ENCODE peak calls at places on chromosomes 6 and 20, in four cellular contexts. B, O, H and F are unnamed samples.

GRCh38 chr6:123715243-123715863 is 78.6 kb upstream of the TRDN start:
- DNase-seq in H (peak; percentile 72), B (peak; percentile 51), O (no peak), F (peak; percentile 21)

GRCh38 chr6:74256387-74257180 is 560.6 kb downstream of the CD109 start:
- DNase-seq in H (no peak), B (no peak), O (no peak), F (no peak)

GRCh38 chr6:19834858-19835257 is 2.3 kb upstream of the ID4 start:
- DNase-seq in H (no peak), B (no peak), O (no peak), F (peak; percentile 59)

GRCh38 chr20:32227316-32227715 is 19.6 kb downstream of the POFUT1 start:
- DNase-seq in O (no peak), B (no peak), H (no peak), F (no peak)

GRCh38 chr20:46638367-46639274 is 12.6 kb downstream of the SLC13A3 start:
- DNase-seq in O (no peak), H (no peak), B (no peak), F (no peak)

GRCh38 chr6:46935687-46936086 is 13.9 kb upstream of the ADGRF5 start:
- DNase-seq in B (no peak), H (no peak), O (peak; percentile 63), F (no peak)

GRCh38 chr20:21548390-21549035 is 34.6 kb upstream of the NKX2-2 start:
- DNase-seq in B (no peak), O (no peak), H (no peak), F (no peak)

GRCh38 chr6:53359843-53360834 is 11.4 kb upstream of the ELOVL5 start:
- DNase-seq in O (peak; percentile 52), B (no peak), H (no peak), F (no peak)

GRCh38 chr6:143034689-143035334 is 25.9 kb upstream of the AIG1 start:
- DNase-seq in O (peak; percentile 60), H (no peak), B (peak; percentile 18), F (no peak)

GRCh38 chr6:89895273-89895874 is 1.1 kb downstream of the GJA10 start:
- DNase-seq in B (peak; percentile 68), H (no peak), O (no peak), F (no peak)

GRCh38 chr6:33049323-33049722 is 24.1 kb downstream of the HLA-DPA1 start:
- DNase-seq in B (no peak), H (no peak), O (no peak), F (no peak)

GRCh38 chr6:41706876-41707564 is 28.4 kb downstream of the TFEB start:
- DNase-seq in B (peak; percentile 45), O (peak; percentile 54), H (no peak), F (no peak)

GRCh38 chr6:168756009-168756634 is 315.1 kb downstream of the SMOC2 start:
- DNase-seq in H (no peak), O (no peak), B (no peak), F (no peak)

GRCh38 chr20:50399003-50399916 is 110.9 kb upstream of the PTPN1 start:
- DNase-seq in O (peak; percentile 92), H (no peak), B (no peak), F (no peak)

GRCh38 chr6:34671801-34672656 is 24.5 kb downstream of the ILRUN start:
- DNase-seq in B (peak; percentile 78), H (no peak), O (peak; percentile 63), F (no peak)

GRCh38 chr6:142842423-142843261 is 102.3 kb downstream of the HIVEP2 start:
- DNase-seq in B (peak; percentile 47), O (no peak), H (no peak), F (peak; percentile 65)

GRCh38 chr6:149871182-149871581 is 7.0 kb upstream of the LRP11 start:
- DNase-seq in O (no peak), B (no peak), H (no peak), F (no peak)

GRCh38 chr20:61699184-61700066 is 366.3 kb downstream of the TAF4 start:
- DNase-seq in B (no peak), O (no peak), H (no peak), F (no peak)

GRCh38 chr6:155185544-155185943 is 78.3 kb upstream of the CLDN20 start:
- DNase-seq in H (no peak), B (peak; percentile 74), O (no peak), F (peak; percentile 89)

GRCh38 chr20:53023717-53024116 is 51.6 kb downstream of the TSHZ2 start:
- DNase-seq in B (peak; percentile 8), O (no peak), H (no peak), F (no peak)

GRCh38 chr20:47502271-47502730 is 614 bp downstream of the NCOA3 start:
- DNase-seq in H (no peak), B (no peak), O (peak; percentile 26), F (no peak)

GRCh38 chr20:57608516-57608915 is 11.7 kb downstream of the ZBP1 start:
- DNase-seq in O (no peak), H (no peak), B (no peak), F (no peak)

GRCh38 chr6:142542704-142543233 is 241.0 kb downstream of the ADGRG6 start:
- DNase-seq in H (no peak), B (peak; percentile 88), O (no peak), F (peak; percentile 56)

GRCh38 chr20:46209930-46210671 is 92.0 kb downstream of the CD40 start:
- DNase-seq in H (no peak), B (no peak), O (no peak), F (no peak)

GRCh38 chr20:50003253-50003656 is 20.5 kb downstream of the SNAI1 start:
- DNase-seq in H (no peak), O (no peak), B (peak; percentile 95), F (peak; percentile 71)

GRCh38 chr20:44736170-44737021 is 9.3 kb upstream of the KCNK15 start:
- DNase-seq in H (peak; percentile 29), B (peak; percentile 68), O (peak; percentile 56), F (peak; percentile 52)

GRCh38 chr6:112249489-112249888 is 4.9 kb downstream of the LAMA4 start:
- DNase-seq in H (no peak), B (peak; percentile 34), O (no peak), F (no peak)

GRCh38 chr6:97437087-97437486 is 154.1 kb upstream of the MMS22L start:
- DNase-seq in H (peak; percentile 25), O (no peak), B (peak; percentile 26), F (no peak)

GRCh38 chr6:21305827-21306469 is 287.6 kb upstream of the SOX4 start:
- DNase-seq in H (no peak), O (no peak), B (peak; percentile 67), F (no peak)

GRCh38 chr6:18122128-18123093 is at the start of gene NHLRC1:
- DNase-seq in H (peak; percentile 63), B (peak; percentile 90), O (peak; percentile 93), F (peak; percentile 9)

GRCh38 chr6:36368421-36368820 is 19.0 kb downstream of the ETV7 start:
- DNase-seq in B (no peak), O (no peak), H (no peak), F (no peak)

GRCh38 chr20:21322083-21322710 is 19.1 kb downstream of the XRN2 start:
- DNase-seq in O (no peak), B (no peak), H (no peak), F (no peak)

GRCh38 chr6:111013144-111013905 is 31.5 kb downstream of the RPF2 start:
- DNase-seq in O (no peak), B (no peak), H (peak; percentile 56), F (no peak)

GRCh38 chr6:122322824-122323223 is 76.6 kb upstream of the HSF2 start:
- DNase-seq in H (peak; percentile 70), B (peak; percentile 29), O (no peak), F (no peak)

GRCh38 chr20:39049684-39050554 is 87.8 kb downstream of the DHX35 start:
- DNase-seq in O (peak; percentile 73), B (peak; percentile 63), H (peak; percentile 46), F (peak; percentile 41)

GRCh38 chr6:12748411-12748810 is 31.8 kb downstream of the PHACTR1 start:
- DNase-seq in H (no peak), O (no peak), B (no peak), F (no peak)

GRCh38 chr6:137892271-137892708 is 25.2 kb downstream of the TNFAIP3 start:
- DNase-seq in B (peak; percentile 82), O (no peak), H (no peak), F (no peak)